ENCODE peak calls at places on chromosomes 6 and 20, in nine cellular contexts. I is Peyer's patch, K is heart left ventricle, T is thyroid gland, C is stomach, N is HCT116, Q is right lobe of liver, M is ovary, D is sigmoid colon. X is an unnamed sample.
A peak's percentile ranks its signal among the peaks of the same experiment; 100 is the strongest.

GRCh38 chr20:31967830-31968249 is at the start of gene XKR7:
- DNase-seq in T (no peak), C (no peak), D (no peak), M (no peak), K (no peak), I (no peak), Q (no peak), N (no peak), X (peak; percentile 84)

GRCh38 chr20:19815553-19815991 is 57.5 kb downstream of the RIN2 start:
- DNase-seq in I (no peak), M (no peak), T (no peak), K (peak; percentile 55), N (peak; percentile 70), D (peak; percentile 57), C (no peak), Q (no peak), X (no peak)

GRCh38 chr20:21393142-21393541 is 4.2 kb downstream of the NKX2-4 start:
- DNase-seq in K (no peak), M (no peak), N (no peak), D (no peak), I (no peak), C (no peak), T (no peak), Q (no peak), X (no peak)

GRCh38 chr6:35485402-35485877 is 11.4 kb downstream of the TEAD3 start:
- DNase-seq in N (no peak), C (peak; percentile 52), T (peak; percentile 58), K (no peak), D (peak; percentile 76), Q (no peak), M (peak; percentile 83), I (peak; percentile 65), X (peak; percentile 85)

GRCh38 chr20:41003143-41003932 is 25.3 kb upstream of the TOP1 start:
- DNase-seq in K (peak; percentile 59), Q (peak; percentile 57), N (peak; percentile 98), I (peak; percentile 91), C (peak; percentile 74), M (no peak), T (peak; percentile 47), D (peak; percentile 94), X (peak; percentile 96)

GRCh38 chr6:8707956-8708772 is 272.8 kb upstream of the SLC35B3 start:
- DNase-seq in K (no peak), Q (peak; percentile 62), N (peak; percentile 48), I (no peak), M (peak; percentile 9), D (no peak), C (peak; percentile 49), T (peak; percentile 79), X (no peak)

GRCh38 chr6:27078734-27079357 is 168.7 kb upstream of the PRSS16 start:
- DNase-seq in D (no peak), Q (peak; percentile 47), I (peak; percentile 64), T (peak; percentile 44), N (peak; percentile 52), K (no peak), C (peak; percentile 31), M (no peak), X (no peak)

GRCh38 chr20:2133318-2134183 is 31.9 kb downstream of the STK35 start:
- DNase-seq in Q (no peak), I (no peak), C (no peak), N (no peak), M (no peak), K (no peak), D (no peak), T (peak; percentile 38), X (no peak)

GRCh38 chr20:50838707-50839385 is 44.0 kb downstream of the BCAS4 start:
- DNase-seq in I (no peak), T (no peak), D (no peak), M (no peak), C (no peak), Q (no peak), N (no peak), K (no peak), X (no peak)

GRCh38 chr6:44785123-44785522 is 397.6 kb downstream of the CDC5L start:
- DNase-seq in K (no peak), C (no peak), I (no peak), N (no peak), T (no peak), Q (no peak), D (no peak), M (no peak), X (no peak)

GRCh38 chr6:28269492-28269891 is 2.5 kb downstream of the ZSCAN26 start:
- DNase-seq in D (no peak), C (no peak), N (peak; percentile 64), M (no peak), K (no peak), Q (no peak), T (no peak), I (no peak), X (no peak)

GRCh38 chr6:39276379-39276995 is 37.7 kb downstream of the KCNK17 start:
- DNase-seq in Q (no peak), I (no peak), T (no peak), N (no peak), K (no peak), D (no peak), C (no peak), M (no peak), X (no peak)

GRCh38 chr6:112189494-112189893 is 64.9 kb downstream of the LAMA4 start:
- DNase-seq in C (no peak), I (no peak), T (no peak), Q (no peak), N (no peak), K (no peak), D (peak; percentile 79), M (no peak), X (no peak)

GRCh38 chr6:44007818-44008660 is 119.2 kb downstream of the MRPL14 start:
- DNase-seq in I (peak; percentile 38), K (no peak), T (no peak), D (peak; percentile 51), M (no peak), C (no peak), Q (no peak), N (no peak), X (no peak)

GRCh38 chr6:44276667-44277640 is 6.7 kb downstream of the TMEM151B start:
- DNase-seq in M (no peak), D (no peak), N (no peak), K (no peak), Q (no peak), T (no peak), C (no peak), I (no peak), X (no peak)

GRCh38 chr6:37897321-37897720 is 77.8 kb downstream of the ZFAND3 start:
- DNase-seq in N (peak; percentile 73), K (no peak), C (no peak), T (no peak), D (no peak), I (no peak), Q (no peak), M (no peak), X (no peak)

GRCh38 chr6:25172819-25173218 is 106.4 kb upstream of the CARMIL1 start:
- DNase-seq in M (no peak), Q (no peak), N (no peak), I (no peak), K (no peak), T (no peak), D (no peak), C (no peak), X (no peak)

GRCh38 chr20:667351-668034 is 8.1 kb downstream of the SCRT2 start:
- DNase-seq in Q (peak; percentile 61), M (no peak), T (peak; percentile 48), D (no peak), C (peak; percentile 68), N (no peak), I (peak; percentile 88), K (no peak), X (peak; percentile 79)
- H3K27me3 ChIP-seq in Q (peaks cover 10% of the 10 kb centered on the region), M (no peaks in the 10 kb centered on the region), T (peaks cover 12% of the 10 kb centered on the region), D (peaks cover 80% of the 10 kb centered on the region), C (peaks cover 10% of the 10 kb centered on the region), N (no peaks in the 10 kb centered on the region), I (peaks cover 17% of the 10 kb centered on the region), K (peaks cover 17% of the 10 kb centered on the region), X (no peaks in the 10 kb centered on the region)

DNA sequence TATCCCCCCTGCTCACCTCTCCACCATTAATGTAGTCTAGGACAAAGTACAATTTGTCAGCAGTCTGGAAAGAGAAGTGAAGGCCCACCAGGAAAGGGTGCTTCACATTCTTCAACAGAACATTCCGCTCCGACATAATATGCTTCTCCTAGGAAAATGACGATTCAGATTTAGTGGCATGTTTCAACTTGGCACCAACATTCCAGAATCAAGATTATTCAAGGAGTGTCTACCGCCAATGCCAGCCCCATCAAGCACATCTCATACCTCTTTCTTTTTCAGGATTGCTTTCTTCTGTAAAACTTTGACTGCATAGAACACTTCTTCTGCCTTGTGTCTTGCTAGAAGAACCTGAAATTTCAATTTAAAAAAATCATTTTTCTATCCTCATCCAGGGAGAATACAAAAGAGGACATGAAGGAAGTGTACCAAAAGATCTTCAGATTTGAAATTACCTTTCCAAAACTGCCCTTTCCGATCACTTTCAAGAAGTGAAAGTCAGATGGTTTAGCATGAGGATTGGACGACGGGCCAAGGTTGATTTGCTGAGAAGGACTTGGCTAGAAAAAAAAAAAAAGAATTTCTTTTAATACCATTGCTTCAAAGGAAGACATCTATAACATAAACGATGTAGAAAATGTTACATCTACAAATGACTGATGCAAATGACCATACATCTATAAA is 120.7 kb upstream of the SLC2A12 start:
- DNase-seq in K (no peak), D (no peak), Q (no peak), C (no peak), I (no peak), M (no peak), N (no peak), T (no peak), X (no peak)
- TF ChIP-seq CTCF in K (no peak), D (no peak), Q (no peak), C (no peak), I (no peak), M (no peak), N (no peak), T (no peak), X (no peak)

GRCh38 chr20:45848969-45849582 is 8.1 kb downstream of the ACOT8 start:
- DNase-seq in Q (no peak), D (peak; percentile 25), K (no peak), M (peak; percentile 7), I (no peak), N (no peak), T (no peak), C (no peak), X (no peak)

GRCh38 chr20:45848421-45848820 is 8.8 kb downstream of the ACOT8 start:
- DNase-seq in C (no peak), T (no peak), K (no peak), Q (no peak), M (peak; percentile 14), N (no peak), D (peak; percentile 35), I (no peak), X (no peak)

GRCh38 chr20:45851501-45851900 is 5.7 kb downstream of the ACOT8 start:
- DNase-seq in M (no peak), D (no peak), Q (no peak), K (no peak), C (no peak), T (no peak), N (no peak), I (no peak), X (no peak)

GRCh38 chr20:45850238-45850637 is 7.0 kb downstream of the ACOT8 start:
- DNase-seq in K (no peak), I (no peak), T (no peak), C (no peak), D (no peak), N (no peak), Q (no peak), M (peak; percentile 3), X (no peak)

GRCh38 chr20:45850926-45851325 is 6.3 kb downstream of the ACOT8 start:
- DNase-seq in D (no peak), Q (no peak), I (no peak), N (no peak), K (no peak), T (no peak), C (no peak), M (peak; percentile 2), X (no peak)
- TF ChIP-seq POLR2A in D (no peak), Q (no peak), I (no peak), N (no peak), K (no peak), T (no peak), C (no peak), M (no peak), X (no peak)

GRCh38 chr20:63015147-63015664 is 8.4 kb upstream of the BHLHE23 start:
- DNase-seq in D (no peak), K (peak; percentile 18), T (no peak), I (no peak), C (no peak), N (no peak), Q (no peak), M (no peak), X (no peak)
- H3K27me3 ChIP-seq in D (peaks cover 91% of the 10 kb centered on the region), K (peaks cover 29% of the 10 kb centered on the region), T (peaks cover 4% of the 10 kb centered on the region), I (peaks cover 15% of the 10 kb centered on the region), C (peaks cover 23% of the 10 kb centered on the region), N (no peaks in the 10 kb centered on the region), Q (peaks cover 12% of the 10 kb centered on the region), M (no peaks in the 10 kb centered on the region), X (no peaks in the 10 kb centered on the region)

X was measured in upper lobe of left lung.